ENCODE peak calls at places on chromosomes 12 and 14, in eight cellular contexts. One of them, this sample, is unnamed.

GRCh38 chr14:63492391-63492790 is 50.8 kb downstream of the PPP2R5E start:
- DNase-seq in GM23338: no peak
- DNase-seq in PC-3: peak; percentile 73
- DNase-seq in GM23248: peak; percentile 86
- DNase-seq in SK-N-SH: no peak
- DNase-seq in HCT116: no peak
- DNase-seq in MM.1S: no peak
- DNase-seq in OCI-LY7: no peak
- DNase-seq in this sample: no peak

GRCh38 chr14:73227812-73228781 is 9.2 kb upstream of the PAPLN start:
- DNase-seq in OCI-LY7: no peak
- DNase-seq in HCT116: no peak
- DNase-seq in PC-3: peak; percentile 97
- DNase-seq in SK-N-SH: peak; percentile 41
- DNase-seq in GM23248: peak; percentile 86
- DNase-seq in MM.1S: no peak
- DNase-seq in GM23338: peak; percentile 67
- DNase-seq in this sample: peak; percentile 42

GRCh38 chr12:43758247-43758727 is 303 bp downstream of the PUS7L start:
- DNase-seq in GM23338: peak; percentile 36
- DNase-seq in PC-3: peak; percentile 34
- DNase-seq in MM.1S: peak; percentile 17
- DNase-seq in SK-N-SH: peak; percentile 47
- DNase-seq in OCI-LY7: no peak
- DNase-seq in GM23248: peak; percentile 71
- DNase-seq in HCT116: no peak
- DNase-seq in this sample: peak; percentile 43

GRCh38 chr12:100544165-100544564 is 29.3 kb upstream of the GAS2L3 start:
- DNase-seq in GM23248: no peak
- DNase-seq in SK-N-SH: no peak
- DNase-seq in HCT116: no peak
- DNase-seq in PC-3: peak; percentile 51
- DNase-seq in GM23338: no peak
- DNase-seq in MM.1S: no peak
- DNase-seq in OCI-LY7: no peak
- DNase-seq in this sample: no peak

GRCh38 chr12:111404362-111405148 is 1.2 kb upstream of the SH2B3 start:
- DNase-seq in SK-N-SH: peak; percentile 51
- DNase-seq in MM.1S: no peak
- DNase-seq in GM23248: peak; percentile 58
- DNase-seq in GM23338: peak; percentile 92
- DNase-seq in HCT116: no peak
- DNase-seq in PC-3: no peak
- DNase-seq in OCI-LY7: peak; percentile 81
- DNase-seq in this sample: peak; percentile 57

GRCh38 chr12:52074006-52074405 is 4.2 kb downstream of the ATG101 start:
- DNase-seq in GM23248: peak; percentile 77
- DNase-seq in MM.1S: no peak
- DNase-seq in HCT116: no peak
- DNase-seq in SK-N-SH: no peak
- DNase-seq in GM23338: no peak
- DNase-seq in PC-3: peak; percentile 13
- DNase-seq in OCI-LY7: no peak
- DNase-seq in this sample: no peak

GRCh38 chr14:61493239-61493638 is 171.9 kb downstream of the PRKCH start:
- DNase-seq in OCI-LY7: no peak
- DNase-seq in GM23248: peak; percentile 94
- DNase-seq in SK-N-SH: no peak
- DNase-seq in HCT116: no peak
- DNase-seq in MM.1S: no peak
- DNase-seq in PC-3: peak; percentile 88
- DNase-seq in GM23338: no peak
- DNase-seq in this sample: no peak

GRCh38 chr14:54600685-54601084 is 33.8 kb downstream of the SAMD4A start:
- DNase-seq in PC-3: peak; percentile 46
- DNase-seq in GM23338: no peak
- DNase-seq in OCI-LY7: no peak
- DNase-seq in GM23248: peak; percentile 87
- DNase-seq in SK-N-SH: no peak
- DNase-seq in HCT116: no peak
- DNase-seq in MM.1S: no peak
- DNase-seq in this sample: no peak

GRCh38 chr14:59463773-59464650 is 1.2 kb downstream of the GPR135 start:
- DNase-seq in MM.1S: no peak
- DNase-seq in GM23338: peak; percentile 64
- DNase-seq in GM23248: peak; percentile 78
- DNase-seq in SK-N-SH: peak; percentile 80
- DNase-seq in PC-3: no peak
- DNase-seq in OCI-LY7: no peak
- DNase-seq in HCT116: no peak
- DNase-seq in this sample: peak; percentile 19

GRCh38 chr14:60653388-60653690 is 4.1 kb upstream of the SIX1 start:
- DNase-seq in SK-N-SH: peak; percentile 41
- DNase-seq in GM23338: peak; percentile 59
- DNase-seq in PC-3: no peak
- DNase-seq in HCT116: no peak
- DNase-seq in MM.1S: no peak
- DNase-seq in GM23248: no peak
- DNase-seq in OCI-LY7: no peak
- DNase-seq in this sample: peak; percentile 64

GRCh38 chr12:113129664-113130456 is 5.7 kb downstream of the RASAL1 start:
- DNase-seq in SK-N-SH: peak; percentile 49
- DNase-seq in PC-3: no peak
- DNase-seq in GM23338: no peak
- DNase-seq in MM.1S: no peak
- DNase-seq in HCT116: no peak
- DNase-seq in OCI-LY7: peak; percentile 25
- DNase-seq in GM23248: no peak
- DNase-seq in this sample: no peak

GRCh38 chr14:24067133-24068082 is 4.0 kb upstream of the CPNE6 start:
- DNase-seq in OCI-LY7: no peak
- DNase-seq in HCT116: no peak
- DNase-seq in GM23248: no peak
- DNase-seq in SK-N-SH: peak; percentile 21
- DNase-seq in PC-3: no peak
- DNase-seq in GM23338: no peak
- DNase-seq in MM.1S: no peak
- DNase-seq in this sample: no peak

GRCh38 chr14:25006961-25007795 is 42.8 kb downstream of the STXBP6 start:
- DNase-seq in GM23248: peak; percentile 97
- DNase-seq in HCT116: no peak
- DNase-seq in SK-N-SH: no peak
- DNase-seq in GM23338: no peak
- DNase-seq in PC-3: peak; percentile 62
- DNase-seq in OCI-LY7: no peak
- DNase-seq in MM.1S: no peak
- DNase-seq in this sample: no peak

GRCh38 chr12:105317942-105318614 is 12.4 kb upstream of the C12orf75 start:
- DNase-seq in GM23248: peak; percentile 83
- DNase-seq in PC-3: no peak
- DNase-seq in MM.1S: no peak
- DNase-seq in GM23338: no peak
- DNase-seq in SK-N-SH: no peak
- DNase-seq in HCT116: no peak
- DNase-seq in OCI-LY7: no peak
- DNase-seq in this sample: no peak

GRCh38 chr14:58807271-58807670 is 169.5 kb downstream of the DACT1 start:
- DNase-seq in MM.1S: no peak
- DNase-seq in PC-3: no peak
- DNase-seq in GM23338: no peak
- DNase-seq in SK-N-SH: no peak
- DNase-seq in OCI-LY7: no peak
- DNase-seq in GM23248: no peak
- DNase-seq in HCT116: no peak
- DNase-seq in this sample: no peak

GRCh38 chr14:103129301-103130016 is 6.2 kb downstream of the TNFAIP2 start:
- DNase-seq in SK-N-SH: peak; percentile 41
- DNase-seq in GM23248: no peak
- DNase-seq in OCI-LY7: no peak
- DNase-seq in MM.1S: no peak
- DNase-seq in GM23338: no peak
- DNase-seq in PC-3: peak; percentile 81
- DNase-seq in HCT116: no peak
- DNase-seq in this sample: no peak

GRCh38 chr12:130765186-130765659 is 49.1 kb upstream of the RIMBP2 start:
- DNase-seq in HCT116: peak; percentile 57
- DNase-seq in MM.1S: no peak
- DNase-seq in PC-3: peak; percentile 34
- DNase-seq in GM23338: no peak
- DNase-seq in SK-N-SH: no peak
- DNase-seq in GM23248: peak; percentile 72
- DNase-seq in OCI-LY7: peak; percentile 48
- DNase-seq in this sample: no peak

GRCh38 chr14:60652674-60653387 is 3.6 kb upstream of the SIX1 start:
- DNase-seq in OCI-LY7: no peak
- DNase-seq in MM.1S: no peak
- DNase-seq in SK-N-SH: peak; percentile 36
- DNase-seq in GM23248: no peak
- DNase-seq in HCT116: no peak
- DNase-seq in PC-3: no peak
- DNase-seq in GM23338: peak; percentile 48
- DNase-seq in this sample: peak; percentile 53

GRCh38 chr14:105315941-105316562 is 1.5 kb downstream of the PACS2 start:
- DNase-seq in SK-N-SH: peak; percentile 28
- DNase-seq in PC-3: peak; percentile 30
- DNase-seq in GM23248: peak; percentile 28
- DNase-seq in MM.1S: no peak
- DNase-seq in GM23338: no peak
- DNase-seq in OCI-LY7: no peak
- DNase-seq in HCT116: no peak
- DNase-seq in this sample: no peak

GRCh38 chr12:31370645-31371620 is 45.0 kb upstream of the SINHCAF start:
- DNase-seq in GM23338: peak; percentile 97
- DNase-seq in HCT116: no peak
- DNase-seq in GM23248: no peak
- DNase-seq in PC-3: no peak
- DNase-seq in MM.1S: no peak
- DNase-seq in SK-N-SH: no peak
- DNase-seq in OCI-LY7: no peak
- DNase-seq in this sample: peak; percentile 92

GRCh38 chr14:36617824-36618223 is 35.4 kb upstream of the NKX2-8 start:
- DNase-seq in MM.1S: no peak
- DNase-seq in GM23338: no peak
- DNase-seq in GM23248: no peak
- DNase-seq in SK-N-SH: no peak
- DNase-seq in OCI-LY7: no peak
- DNase-seq in PC-3: no peak
- DNase-seq in HCT116: no peak
- DNase-seq in this sample: no peak

GRCh38 chr14:104754213-104754851 is 1.4 kb downstream of the SIVA1 start:
- DNase-seq in SK-N-SH: no peak
- DNase-seq in OCI-LY7: no peak
- DNase-seq in GM23338: no peak
- DNase-seq in MM.1S: no peak
- DNase-seq in PC-3: no peak
- DNase-seq in GM23248: no peak
- DNase-seq in HCT116: no peak
- DNase-seq in this sample: no peak

GRCh38 chr12:5335059-5335458 is 96.8 kb upstream of the NTF3 start:
- DNase-seq in HCT116: no peak
- DNase-seq in SK-N-SH: no peak
- DNase-seq in MM.1S: no peak
- DNase-seq in GM23248: peak; percentile 29
- DNase-seq in OCI-LY7: no peak
- DNase-seq in PC-3: no peak
- DNase-seq in GM23338: no peak
- DNase-seq in this sample: no peak

GRCh38 chr12:79521576-79521975 is 169.2 kb downstream of the PAWR start:
- DNase-seq in GM23338: no peak
- DNase-seq in PC-3: no peak
- DNase-seq in SK-N-SH: no peak
- DNase-seq in HCT116: no peak
- DNase-seq in MM.1S: no peak
- DNase-seq in OCI-LY7: no peak
- DNase-seq in GM23248: peak; percentile 19
- DNase-seq in this sample: no peak

GRCh38 chr12:47739959-47740358 is 14.7 kb upstream of the ENDOU start:
- DNase-seq in HCT116: no peak
- DNase-seq in OCI-LY7: peak; percentile 79
- DNase-seq in GM23338: no peak
- DNase-seq in PC-3: no peak
- DNase-seq in MM.1S: no peak
- DNase-seq in SK-N-SH: no peak
- DNase-seq in GM23248: peak; percentile 36
- DNase-seq in this sample: no peak
- TF ChIP-seq EZH2phosphoT487 in HCT116: no peak
- TF ChIP-seq EZH2phosphoT487 in OCI-LY7: no peak
- TF ChIP-seq EZH2phosphoT487 in GM23338: no peak
- TF ChIP-seq EZH2phosphoT487 in PC-3: no peak
- TF ChIP-seq EZH2phosphoT487 in MM.1S: no peak
- TF ChIP-seq EZH2phosphoT487 in SK-N-SH: no peak
- TF ChIP-seq EZH2phosphoT487 in GM23248: no peak
- TF ChIP-seq EZH2phosphoT487 in this sample: no peak

GRCh38 chr12:128856791-128857078 is 3.5 kb downstream of the GLT1D1 start:
- DNase-seq in PC-3: no peak
- DNase-seq in GM23338: no peak
- DNase-seq in MM.1S: no peak
- DNase-seq in HCT116: no peak
- DNase-seq in GM23248: no peak
- DNase-seq in OCI-LY7: no peak
- DNase-seq in SK-N-SH: no peak
- DNase-seq in this sample: no peak
- H3K4me2 ChIP-seq in PC-3: no peak overlapping the region
- H3K4me2 ChIP-seq in GM23338: no peak overlapping the region
- H3K4me2 ChIP-seq in MM.1S: no peak overlapping the region
- H3K4me2 ChIP-seq in HCT116: no peak overlapping the region
- H3K4me2 ChIP-seq in GM23248: no peak overlapping the region
- H3K4me2 ChIP-seq in OCI-LY7: no peak overlapping the region
- H3K4me2 ChIP-seq in SK-N-SH: no peak overlapping the region
- H3K4me2 ChIP-seq in this sample: no peak overlapping the region

GRCh38 chr12:65822732-65823480 is 1.4 kb upstream of the HMGA2 start:
- DNase-seq in PC-3: peak; percentile 82
- DNase-seq in OCI-LY7: no peak
- DNase-seq in GM23248: peak; percentile 42
- DNase-seq in GM23338: peak; percentile 89
- DNase-seq in SK-N-SH: peak; percentile 11
- DNase-seq in MM.1S: no peak
- DNase-seq in HCT116: peak; percentile 84
- DNase-seq in this sample: peak; percentile 88
- TF ChIP-seq EZH2phosphoT487 in PC-3: no peak
- TF ChIP-seq EZH2phosphoT487 in OCI-LY7: no peak
- TF ChIP-seq EZH2phosphoT487 in GM23248: no peak
- TF ChIP-seq EZH2phosphoT487 in GM23338: no peak
- TF ChIP-seq EZH2phosphoT487 in SK-N-SH: no peak
- TF ChIP-seq EZH2phosphoT487 in MM.1S: no peak
- TF ChIP-seq EZH2phosphoT487 in HCT116: no peak
- TF ChIP-seq EZH2phosphoT487 in this sample: no peak

GRCh38 chr14:46137786-46138185 is 513.8 kb downstream of the RPL10L start:
- DNase-seq in SK-N-SH: no peak
- DNase-seq in GM23338: no peak
- DNase-seq in PC-3: no peak
- DNase-seq in GM23248: peak; percentile 37
- DNase-seq in MM.1S: no peak
- DNase-seq in OCI-LY7: no peak
- DNase-seq in HCT116: no peak
- DNase-seq in this sample: no peak

GRCh38 chr14:46140445-46140844 is 511.1 kb downstream of the RPL10L start:
- DNase-seq in GM23248: peak; percentile 1
- DNase-seq in OCI-LY7: no peak
- DNase-seq in MM.1S: no peak
- DNase-seq in SK-N-SH: no peak
- DNase-seq in HCT116: no peak
- DNase-seq in PC-3: no peak
- DNase-seq in GM23338: no peak
- DNase-seq in this sample: no peak

GRCh38 chr14:46136456-46136855 is 515.1 kb downstream of the RPL10L start:
- DNase-seq in GM23338: no peak
- DNase-seq in GM23248: no peak
- DNase-seq in SK-N-SH: no peak
- DNase-seq in MM.1S: no peak
- DNase-seq in OCI-LY7: no peak
- DNase-seq in PC-3: no peak
- DNase-seq in HCT116: no peak
- DNase-seq in this sample: no peak

GRCh38 chr14:46139668-46140067 is 511.9 kb downstream of the RPL10L start:
- DNase-seq in GM23248: no peak
- DNase-seq in SK-N-SH: no peak
- DNase-seq in MM.1S: no peak
- DNase-seq in PC-3: no peak
- DNase-seq in HCT116: no peak
- DNase-seq in GM23338: no peak
- DNase-seq in OCI-LY7: no peak
- DNase-seq in this sample: no peak
- H3K4me2 ChIP-seq in GM23248: no peak overlapping the region
- H3K4me2 ChIP-seq in SK-N-SH: no peak overlapping the region
- H3K4me2 ChIP-seq in MM.1S: no peak overlapping the region
- H3K4me2 ChIP-seq in PC-3: no peak overlapping the region
- H3K4me2 ChIP-seq in HCT116: no peak overlapping the region
- H3K4me2 ChIP-seq in GM23338: no peak overlapping the region
- H3K4me2 ChIP-seq in OCI-LY7: no peak overlapping the region
- H3K4me2 ChIP-seq in this sample: no peak overlapping the region

This sample was measured in neural progenitor cell.